ENCODE peak calls at places on chromosomes 13 and 19, in eight cellular contexts. One of them, this sample, is unnamed.

GRCh38 chr13:101181076-101181685 is 235.1 kb downstream of the NALCN start:
- DNase-seq in T follicular helper cell: no peak
- DNase-seq in neuronal stem cell: no peak
- DNase-seq in H7: no peak
- DNase-seq in OCI-M1: no peak
- DNase-seq in HS-5: no peak
- DNase-seq in stimulated activated CD8-positive, alpha-beta memory T cell treated with anti-CD3 and anti-CD28 coated beads, Interleukin-15, amount 100 ng/mL, for 24 hours: no peak
- DNase-seq in DMS153: no peak
- DNase-seq in this sample: no peak

GRCh38 chr13:38767506-38768265 is 80.8 kb downstream of the FREM2 start:
- DNase-seq in T follicular helper cell: no peak
- DNase-seq in neuronal stem cell: no peak
- DNase-seq in H7: no peak
- DNase-seq in OCI-M1: no peak
- DNase-seq in HS-5: no peak
- DNase-seq in stimulated activated CD8-positive, alpha-beta memory T cell treated with anti-CD3 and anti-CD28 coated beads, Interleukin-15, amount 100 ng/mL, for 24 hours: no peak
- DNase-seq in DMS153: no peak
- DNase-seq in this sample: no peak

GRCh38 chr19:16160943-16161560 is 12.3 kb downstream of the CIB3 start:
- DNase-seq in T follicular helper cell: no peak
- DNase-seq in neuronal stem cell: no peak
- DNase-seq in H7: no peak
- DNase-seq in OCI-M1: no peak
- DNase-seq in HS-5: peak
- DNase-seq in stimulated activated CD8-positive, alpha-beta memory T cell treated with anti-CD3 and anti-CD28 coated beads, Interleukin-15, amount 100 ng/mL, for 24 hours: no peak
- DNase-seq in DMS153: no peak
- DNase-seq in this sample: no peak

GRCh38 chr19:35216833-35217707 is 11.5 kb downstream of the FAM187B start:
- DNase-seq in T follicular helper cell: no peak
- DNase-seq in neuronal stem cell: no peak
- DNase-seq in H7: peak
- DNase-seq in OCI-M1: peak
- DNase-seq in HS-5: no peak
- DNase-seq in stimulated activated CD8-positive, alpha-beta memory T cell treated with anti-CD3 and anti-CD28 coated beads, Interleukin-15, amount 100 ng/mL, for 24 hours: no peak
- DNase-seq in DMS153: no peak
- DNase-seq in this sample: no peak

GRCh38 chr13:86002921-86003488 is 203.8 kb upstream of the SLITRK6 start:
- DNase-seq in T follicular helper cell: no peak
- DNase-seq in neuronal stem cell: peak
- DNase-seq in H7: no peak
- DNase-seq in OCI-M1: no peak
- DNase-seq in HS-5: no peak
- DNase-seq in stimulated activated CD8-positive, alpha-beta memory T cell treated with anti-CD3 and anti-CD28 coated beads, Interleukin-15, amount 100 ng/mL, for 24 hours: no peak
- DNase-seq in DMS153: peak
- DNase-seq in this sample: no peak

GRCh38 chr19:14536926-14537692 is 7.7 kb downstream of the TECR start:
- DNase-seq in T follicular helper cell: no peak
- DNase-seq in neuronal stem cell: peak
- DNase-seq in H7: peak
- DNase-seq in OCI-M1: peak
- DNase-seq in HS-5: no peak
- DNase-seq in stimulated activated CD8-positive, alpha-beta memory T cell treated with anti-CD3 and anti-CD28 coated beads, Interleukin-15, amount 100 ng/mL, for 24 hours: no peak
- DNase-seq in DMS153: no peak
- DNase-seq in this sample: no peak

GRCh38 chr19:35845215-35846037 is 6.9 kb downstream of the NPHS1 start:
- DNase-seq in T follicular helper cell: no peak
- DNase-seq in neuronal stem cell: no peak
- DNase-seq in H7: peak
- DNase-seq in OCI-M1: no peak
- DNase-seq in HS-5: no peak
- DNase-seq in stimulated activated CD8-positive, alpha-beta memory T cell treated with anti-CD3 and anti-CD28 coated beads, Interleukin-15, amount 100 ng/mL, for 24 hours: no peak
- DNase-seq in DMS153: no peak
- DNase-seq in this sample: no peak

GRCh38 chr13:27679896-27680295 is 58.2 kb downstream of the POLR1D start:
- DNase-seq in T follicular helper cell: no peak
- DNase-seq in neuronal stem cell: no peak
- DNase-seq in H7: no peak
- DNase-seq in OCI-M1: peak
- DNase-seq in HS-5: no peak
- DNase-seq in stimulated activated CD8-positive, alpha-beta memory T cell treated with anti-CD3 and anti-CD28 coated beads, Interleukin-15, amount 100 ng/mL, for 24 hours: no peak
- DNase-seq in DMS153: no peak
- DNase-seq in this sample: no peak

GRCh38 chr19:39183100-39183499 is 13.7 kb upstream of the NCCRP1 start:
- DNase-seq in T follicular helper cell: no peak
- DNase-seq in neuronal stem cell: no peak
- DNase-seq in H7: no peak
- DNase-seq in OCI-M1: no peak
- DNase-seq in HS-5: no peak
- DNase-seq in stimulated activated CD8-positive, alpha-beta memory T cell treated with anti-CD3 and anti-CD28 coated beads, Interleukin-15, amount 100 ng/mL, for 24 hours: no peak
- DNase-seq in DMS153: no peak
- DNase-seq in this sample: no peak

GRCh38 chr13:77749481-77749880 is 52.0 kb downstream of the SLAIN1 start:
- DNase-seq in T follicular helper cell: no peak
- DNase-seq in neuronal stem cell: peak
- DNase-seq in H7: no peak
- DNase-seq in OCI-M1: peak
- DNase-seq in HS-5: no peak
- DNase-seq in stimulated activated CD8-positive, alpha-beta memory T cell treated with anti-CD3 and anti-CD28 coated beads, Interleukin-15, amount 100 ng/mL, for 24 hours: no peak
- DNase-seq in DMS153: no peak
- DNase-seq in this sample: no peak

GRCh38 chr13:114161644-114162532 is 17.2 kb upstream of the CFAP97D2 start:
- DNase-seq in T follicular helper cell: no peak
- DNase-seq in neuronal stem cell: no peak
- DNase-seq in H7: peak
- DNase-seq in OCI-M1: peak
- DNase-seq in HS-5: no peak
- DNase-seq in stimulated activated CD8-positive, alpha-beta memory T cell treated with anti-CD3 and anti-CD28 coated beads, Interleukin-15, amount 100 ng/mL, for 24 hours: no peak
- DNase-seq in DMS153: peak
- DNase-seq in this sample: no peak

GRCh38 chr13:92838786-92839185 is 387.8 kb upstream of the GPC6 start:
- DNase-seq in T follicular helper cell: no peak
- DNase-seq in neuronal stem cell: no peak
- DNase-seq in H7: no peak
- DNase-seq in OCI-M1: no peak
- DNase-seq in HS-5: peak
- DNase-seq in stimulated activated CD8-positive, alpha-beta memory T cell treated with anti-CD3 and anti-CD28 coated beads, Interleukin-15, amount 100 ng/mL, for 24 hours: no peak
- DNase-seq in DMS153: no peak
- DNase-seq in this sample: no peak

GRCh38 chr13:28494537-28494860 is 429 bp downstream of the FLT1 start:
- DNase-seq in T follicular helper cell: no peak
- DNase-seq in neuronal stem cell: peak
- DNase-seq in H7: peak
- DNase-seq in OCI-M1: no peak
- DNase-seq in HS-5: no peak
- DNase-seq in stimulated activated CD8-positive, alpha-beta memory T cell treated with anti-CD3 and anti-CD28 coated beads, Interleukin-15, amount 100 ng/mL, for 24 hours: no peak
- DNase-seq in DMS153: no peak
- DNase-seq in this sample: no peak

GRCh38 chr19:45677351-45678230 is 9.6 kb downstream of the GIPR start:
- DNase-seq in T follicular helper cell: peak
- DNase-seq in neuronal stem cell: peak
- DNase-seq in H7: peak
- DNase-seq in OCI-M1: peak
- DNase-seq in HS-5: no peak
- DNase-seq in stimulated activated CD8-positive, alpha-beta memory T cell treated with anti-CD3 and anti-CD28 coated beads, Interleukin-15, amount 100 ng/mL, for 24 hours: peak
- DNase-seq in DMS153: peak
- DNase-seq in this sample: peak

GRCh38 chr13:43786472-43786765 is 353 bp downstream of the ENOX1 start:
- DNase-seq in T follicular helper cell: no peak
- DNase-seq in neuronal stem cell: no peak
- DNase-seq in H7: no peak
- DNase-seq in OCI-M1: no peak
- DNase-seq in HS-5: no peak
- DNase-seq in stimulated activated CD8-positive, alpha-beta memory T cell treated with anti-CD3 and anti-CD28 coated beads, Interleukin-15, amount 100 ng/mL, for 24 hours: no peak
- DNase-seq in DMS153: no peak
- DNase-seq in this sample: no peak

GRCh38 chr19:29311391-29311790 is 98.4 kb upstream of the UQCRFS1 start:
- DNase-seq in T follicular helper cell: no peak
- DNase-seq in neuronal stem cell: no peak
- DNase-seq in H7: peak
- DNase-seq in OCI-M1: no peak
- DNase-seq in HS-5: no peak
- DNase-seq in stimulated activated CD8-positive, alpha-beta memory T cell treated with anti-CD3 and anti-CD28 coated beads, Interleukin-15, amount 100 ng/mL, for 24 hours: no peak
- DNase-seq in DMS153: peak
- DNase-seq in this sample: no peak

GRCh38 chr19:19064098-19064722 is 416 bp downstream of the SLC25A42 start:
- DNase-seq in T follicular helper cell: no peak
- DNase-seq in neuronal stem cell: no peak
- DNase-seq in H7: peak
- DNase-seq in OCI-M1: no peak
- DNase-seq in HS-5: no peak
- DNase-seq in stimulated activated CD8-positive, alpha-beta memory T cell treated with anti-CD3 and anti-CD28 coated beads, Interleukin-15, amount 100 ng/mL, for 24 hours: no peak
- DNase-seq in DMS153: no peak
- DNase-seq in this sample: no peak

GRCh38 chr13:112839347-112840105 is 129.5 kb upstream of the MCF2L start:
- DNase-seq in T follicular helper cell: no peak
- DNase-seq in neuronal stem cell: no peak
- DNase-seq in H7: no peak
- DNase-seq in OCI-M1: no peak
- DNase-seq in HS-5: no peak
- DNase-seq in stimulated activated CD8-positive, alpha-beta memory T cell treated with anti-CD3 and anti-CD28 coated beads, Interleukin-15, amount 100 ng/mL, for 24 hours: no peak
- DNase-seq in DMS153: no peak
- DNase-seq in this sample: no peak

GRCh38 chr13:70817571-70817970 is 709.3 kb upstream of the KLHL1 start:
- DNase-seq in T follicular helper cell: no peak
- DNase-seq in neuronal stem cell: no peak
- DNase-seq in H7: no peak
- DNase-seq in OCI-M1: no peak
- DNase-seq in HS-5: no peak
- DNase-seq in stimulated activated CD8-positive, alpha-beta memory T cell treated with anti-CD3 and anti-CD28 coated beads, Interleukin-15, amount 100 ng/mL, for 24 hours: no peak
- DNase-seq in DMS153: no peak
- DNase-seq in this sample: no peak

GRCh38 chr19:33134571-33135041 is 2.7 kb downstream of the WDR88 start:
- DNase-seq in T follicular helper cell: peak
- DNase-seq in neuronal stem cell: no peak
- DNase-seq in H7: peak
- DNase-seq in OCI-M1: no peak
- DNase-seq in HS-5: no peak
- DNase-seq in stimulated activated CD8-positive, alpha-beta memory T cell treated with anti-CD3 and anti-CD28 coated beads, Interleukin-15, amount 100 ng/mL, for 24 hours: peak
- DNase-seq in DMS153: no peak
- DNase-seq in this sample: no peak

GRCh38 chr19:6740589-6741348 is 1.3 kb downstream of the TRIP10 start:
- DNase-seq in T follicular helper cell: no peak
- DNase-seq in neuronal stem cell: peak
- DNase-seq in H7: peak
- DNase-seq in OCI-M1: no peak
- DNase-seq in HS-5: no peak
- DNase-seq in stimulated activated CD8-positive, alpha-beta memory T cell treated with anti-CD3 and anti-CD28 coated beads, Interleukin-15, amount 100 ng/mL, for 24 hours: no peak
- DNase-seq in DMS153: peak
- DNase-seq in this sample: no peak

GRCh38 chr19:49094505-49095482 is 9.5 kb downstream of the SNRNP70 start:
- DNase-seq in T follicular helper cell: no peak
- DNase-seq in neuronal stem cell: no peak
- DNase-seq in H7: no peak
- DNase-seq in OCI-M1: no peak
- DNase-seq in HS-5: no peak
- DNase-seq in stimulated activated CD8-positive, alpha-beta memory T cell treated with anti-CD3 and anti-CD28 coated beads, Interleukin-15, amount 100 ng/mL, for 24 hours: no peak
- DNase-seq in DMS153: no peak
- DNase-seq in this sample: no peak

GRCh38 chr13:92137519-92137918 is 739.1 kb downstream of the GPC5 start:
- DNase-seq in T follicular helper cell: no peak
- DNase-seq in neuronal stem cell: no peak
- DNase-seq in H7: no peak
- DNase-seq in OCI-M1: peak
- DNase-seq in HS-5: no peak
- DNase-seq in stimulated activated CD8-positive, alpha-beta memory T cell treated with anti-CD3 and anti-CD28 coated beads, Interleukin-15, amount 100 ng/mL, for 24 hours: no peak
- DNase-seq in DMS153: no peak
- DNase-seq in this sample: no peak

GRCh38 chr19:3481241-3482090 is 1.1 kb upstream of the SMIM24 start:
- DNase-seq in T follicular helper cell: no peak
- DNase-seq in neuronal stem cell: no peak
- DNase-seq in H7: peak
- DNase-seq in OCI-M1: no peak
- DNase-seq in HS-5: no peak
- DNase-seq in stimulated activated CD8-positive, alpha-beta memory T cell treated with anti-CD3 and anti-CD28 coated beads, Interleukin-15, amount 100 ng/mL, for 24 hours: no peak
- DNase-seq in DMS153: no peak
- DNase-seq in this sample: no peak

GRCh38 chr19:38658462-38659306 is 11.2 kb downstream of the ACTN4 start:
- DNase-seq in T follicular helper cell: no peak
- DNase-seq in neuronal stem cell: no peak
- DNase-seq in H7: no peak
- DNase-seq in OCI-M1: no peak
- DNase-seq in HS-5: peak
- DNase-seq in stimulated activated CD8-positive, alpha-beta memory T cell treated with anti-CD3 and anti-CD28 coated beads, Interleukin-15, amount 100 ng/mL, for 24 hours: no peak
- DNase-seq in DMS153: peak
- DNase-seq in this sample: no peak